ENCODE peak calls at places on chromosome 14, in four cellular contexts. X is fibroblast of the aortic adventitia; Z is activated naive CD4-positive, alpha-beta T cell treated with anti-CD3 and anti-CD28 coated beads, Interleukin-2, amount 50 U/mL, for 16 hours; V is HS-5. A is an unnamed sample.
A peak's percentile ranks its signal among the peaks of the same experiment; 100 is the strongest.

GRCh38 chr14:25833341-25834121 is 764.3 kb downstream of the NOVA1 start:
- DNase-seq in X (peak; percentile 64), Z (no peak), V (no peak), A (peak; percentile 2)

GRCh38 chr14:99815696-99816095 is 22.5 kb downstream of the EML1 start:
- DNase-seq in X (no peak), Z (no peak), V (no peak), A (no peak)

GRCh38 chr14:104924421-104925213 is at the start of gene PLD4:
- DNase-seq in X (no peak), Z (no peak), V (no peak), A (no peak)

GRCh38 chr14:68924392-68925158 is 54.5 kb downstream of the ACTN1 start:
- DNase-seq in X (no peak), Z (no peak), V (no peak), A (no peak)

GRCh38 chr14:99561827-99562226 is 42.2 kb downstream of the CCDC85C start:
- DNase-seq in X (no peak), Z (no peak), V (no peak), A (no peak)

GRCh38 chr14:94631536-94632304 is 19.5 kb downstream of the SERPINA3 start:
- DNase-seq in X (no peak), Z (no peak), V (no peak), A (no peak)

GRCh38 chr14:99125616-99126431 is 146.2 kb downstream of the BCL11B start:
- DNase-seq in X (no peak), Z (no peak), V (no peak), A (no peak)

GRCh38 chr14:100532916-100533630 is 54.1 kb downstream of the BEGAIN start:
- DNase-seq in X (peak; percentile 58), Z (no peak), V (no peak), A (peak; percentile 1)

GRCh38 chr14:92970233-92970625 is 47.3 kb downstream of the CHGA start:
- DNase-seq in X (no peak), Z (no peak), V (no peak), A (no peak)